ENCODE peak calls at places on chromosomes 13 and 19, in six cellular contexts. A is fibroblast of mammary gland, N is astrocyte of the cerebellum, P is left ventricle myocardium inferior, Y is bronchial epithelial cell, Q is NB4. Z is an unnamed sample.

GRCh38 chr19:19040417-19040816 is 7.0 kb downstream of the ARMC6 start:
- DNase-seq in A (peak), N (peak), P (peak), Y (peak), Q (no peak), Z (no peak)

GRCh38 chr19:37905936-37906867 is at the start of gene WDR87:
- DNase-seq in A (no peak), N (no peak), P (no peak), Y (peak), Q (peak), Z (no peak)

GRCh38 chr13:55661505-55661904 is 1479.2 kb upstream of the PRR20A start:
- DNase-seq in A (no peak), N (no peak), P (no peak), Y (no peak), Q (no peak), Z (no peak)

GRCh38 chr13:112981361-112981905 is 12.4 kb downstream of the MCF2L start:
- DNase-seq in A (no peak), N (no peak), P (no peak), Y (no peak), Q (no peak), Z (no peak)

GRCh38 chr13:26379831-26380230 is 125.9 kb downstream of the CDK8 start:
- DNase-seq in A (no peak), N (no peak), P (no peak), Y (no peak), Q (no peak), Z (no peak)

GRCh38 chr19:7899751-7900352 is 3.8 kb upstream of the MAP2K7 start:
- DNase-seq in A (no peak), N (no peak), P (no peak), Y (no peak), Q (no peak), Z (no peak)

GRCh38 chr19:58386576-58387337 is at the start of gene RPS5:
- DNase-seq in A (peak), N (peak), P (peak), Y (peak), Q (peak), Z (peak)

GRCh38 chr13:53683608-53684007 is 655.0 kb downstream of the OLFM4 start:
- DNase-seq in A (no peak), N (no peak), P (no peak), Y (no peak), Q (no peak), Z (no peak)

GRCh38 chr13:32911506-32911905 is 104.7 kb upstream of the KL start:
- DNase-seq in A (peak), N (no peak), P (no peak), Y (peak), Q (peak), Z (peak)

GRCh38 chr13:29993716-29994488 is 143.5 kb upstream of the UBL3 start:
- DNase-seq in A (peak), N (no peak), P (no peak), Y (peak), Q (no peak), Z (no peak)

GRCh38 chr19:12482505-12482886 is 2.1 kb downstream of the ZNF709 start:
- DNase-seq in A (no peak), N (no peak), P (no peak), Y (no peak), Q (peak), Z (no peak)

GRCh38 chr13:110444226-110444653 is 117.3 kb downstream of the RAB20 start:
- DNase-seq in A (peak), N (no peak), P (peak), Y (peak), Q (peak), Z (no peak)

GRCh38 chr13:113950451-113951245 is 23.2 kb downstream of the C13orf46 start:
- DNase-seq in A (no peak), N (no peak), P (no peak), Y (no peak), Q (no peak), Z (no peak)

GRCh38 chr19:51695088-51695487 is 2.0 kb downstream of the SPACA6 start:
- DNase-seq in A (no peak), N (no peak), P (no peak), Y (no peak), Q (no peak), Z (no peak)

GRCh38 chr19:18264956-18265610 is 9.2 kb downstream of the IQCN start:
- DNase-seq in A (no peak), N (no peak), P (no peak), Y (no peak), Q (no peak), Z (no peak)

GRCh38 chr13:39364797-39365468 is 238.1 kb downstream of the LHFPL6 start:
- DNase-seq in A (peak), N (no peak), P (no peak), Y (peak), Q (no peak), Z (no peak)

GRCh38 chr13:24670927-24671326 is 9.3 kb upstream of the ATP12A start:
- DNase-seq in A (no peak), N (no peak), P (no peak), Y (no peak), Q (peak), Z (no peak)

GRCh38 chr13:106155411-106155810 is 380.1 kb downstream of the EFNB2 start:
- DNase-seq in A (peak), N (no peak), P (no peak), Y (peak), Q (no peak), Z (peak)

GRCh38 chr13:113506025-113506685 is 15.6 kb upstream of the DCUN1D2 start:
- DNase-seq in A (peak), N (no peak), P (no peak), Y (no peak), Q (peak), Z (no peak)

GRCh38 chr13:112250788-112251445 is 125.2 kb upstream of the SPACA7 start:
- DNase-seq in A (no peak), N (no peak), P (no peak), Y (no peak), Q (no peak), Z (no peak)

GRCh38 chr13:51456510-51456909 is 3.7 kb upstream of the INTS6 start:
- DNase-seq in A (no peak), N (no peak), P (no peak), Y (no peak), Q (no peak), Z (no peak)

GRCh38 chr13:110380359-110381028 is 73.4 kb downstream of the COL4A2 start:
- DNase-seq in A (peak), N (no peak), P (no peak), Y (peak), Q (no peak), Z (no peak)

GRCh38 chr13:63435668-63436275 is 2020.1 kb upstream of the PCDH20 start:
- DNase-seq in A (peak), N (peak), P (no peak), Y (peak), Q (peak), Z (peak)

GRCh38 chr19:17526922-17527321 is 15.5 kb downstream of the PGLS start:
- DNase-seq in A (no peak), N (no peak), P (no peak), Y (no peak), Q (no peak), Z (no peak)

GRCh38 chr19:51317968-51318367 is 6.5 kb downstream of the IGLON5 start:
- DNase-seq in A (no peak), N (no peak), P (no peak), Y (no peak), Q (no peak), Z (no peak)

GRCh38 chr13:38582133-38582532 is 104.7 kb upstream of the FREM2 start:
- DNase-seq in A (peak), N (peak), P (no peak), Y (peak), Q (peak), Z (no peak)

GRCh38 chr19:5693195-5694166 is 3.4 kb downstream of the RPL36 start:
- DNase-seq in A (no peak), N (no peak), P (no peak), Y (no peak), Q (peak), Z (no peak)

GRCh38 chr13:33785384-33785783 is 32.6 kb upstream of the RFC3 start:
- DNase-seq in A (no peak), N (no peak), P (no peak), Y (no peak), Q (peak), Z (no peak)

GRCh38 chr13:113658836-113659235 is 838 bp upstream of the ATP4B start:
- DNase-seq in A (no peak), N (no peak), P (peak), Y (no peak), Q (no peak), Z (no peak)

GRCh38 chr13:44364601-44365000 is 9.0 kb upstream of the SERP2 start:
- DNase-seq in A (peak), N (no peak), P (no peak), Y (peak), Q (no peak), Z (peak)

GRCh38 chr13:79395881-79396280 is 10.2 kb downstream of the RBM26 start:
- DNase-seq in A (no peak), N (no peak), P (no peak), Y (no peak), Q (peak), Z (no peak)
- TF ChIP-seq CTCF in A (no peak), N (no peak), P (no peak), Y (no peak), Q (no peak), Z (no peak)

GRCh38 chr19:55643003-55643732 is at the start of gene ZNF581:
- DNase-seq in A (peak), N (peak), P (peak), Y (peak), Q (peak), Z (no peak)

GRCh38 chr19:55645512-55645881 is 2.0 kb downstream of the ZNF581 start:
- DNase-seq in A (no peak), N (no peak), P (no peak), Y (no peak), Q (no peak), Z (no peak)

GRCh38 chr19:55643733-55644116 is 276 bp downstream of the ZNF581 start:
- DNase-seq in A (no peak), N (no peak), P (no peak), Y (no peak), Q (no peak), Z (no peak)

GRCh38 chr19:55644191-55644833 is 863 bp downstream of the ZNF581 start:
- DNase-seq in A (no peak), N (no peak), P (no peak), Y (no peak), Q (no peak), Z (no peak)

GRCh38 chr19:55644842-55645511 is 1.5 kb downstream of the ZNF581 start:
- DNase-seq in A (no peak), N (no peak), P (no peak), Y (no peak), Q (no peak), Z (no peak)
- H3K4me3 ChIP-seq in A (peak), N (peak), P (peak), Y (no peak), Q (peak), Z (peak)

DNA sequence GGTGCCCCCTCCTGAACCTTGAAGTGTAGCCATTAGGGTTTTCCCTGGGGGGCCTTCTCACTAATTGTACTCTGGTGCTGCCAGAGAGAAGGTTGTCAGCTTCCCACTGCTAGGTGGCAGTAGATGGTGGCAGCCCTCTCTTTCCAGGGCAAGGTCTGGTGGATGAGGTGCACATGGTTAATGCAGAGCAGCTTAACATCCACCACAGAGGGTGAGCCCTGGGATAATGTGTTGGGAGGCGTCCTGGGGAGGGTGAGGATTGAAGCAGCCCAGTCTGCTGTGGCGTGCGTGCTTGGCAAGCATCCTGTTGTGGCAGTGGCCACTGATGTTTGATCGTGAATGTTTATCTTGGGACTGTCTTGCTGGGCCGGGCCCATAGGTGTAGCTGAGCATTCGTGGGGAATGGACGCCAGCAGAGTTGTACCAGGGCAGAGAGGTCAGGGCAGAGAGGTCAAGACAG is 5.8 kb downstream of the EGLN2 start:
- DNase-seq in A (no peak), N (no peak), P (no peak), Y (no peak), Q (no peak), Z (no peak)
- TF ChIP-seq CTCF in A (no peak), N (peak), P (peak), Y (peak), Q (no peak), Z (peak)

GRCh38 chr19:56091751-56092546 is 29.1 kb downstream of the ZNF787 start:
- DNase-seq in A (no peak), N (no peak), P (no peak), Y (no peak), Q (peak), Z (no peak)
- H3K4me3 ChIP-seq in A (no peak), N (no peak), P (peak), Y (no peak), Q (no peak), Z (no peak)

GRCh38 chr19:33998739-33999345 is 173.5 kb upstream of the LSM14A start:
- DNase-seq in A (peak), N (no peak), P (no peak), Y (peak), Q (peak), Z (no peak)
- TF ChIP-seq CTCF in A (peak), N (no peak), P (peak), Y (no peak), Q (no peak), Z (peak)

GRCh38 chr19:56823417-56823816 is 17.1 kb downstream of the PEG3 start:
- DNase-seq in A (no peak), N (no peak), P (no peak), Y (no peak), Q (no peak), Z (no peak)
- H3K4me3 ChIP-seq in A (no peak), N (no peak), P (no peak), Y (no peak), Q (no peak), Z (no peak)

GRCh38 chr13:31794452-31794851 is 55.1 kb downstream of the RXFP2 start:
- DNase-seq in A (peak), N (no peak), P (no peak), Y (no peak), Q (no peak), Z (no peak)

GRCh38 chr13:31801088-31801487 is 61.8 kb downstream of the RXFP2 start:
- DNase-seq in A (no peak), N (no peak), P (no peak), Y (no peak), Q (no peak), Z (no peak)

GRCh38 chr13:31798189-31798588 is 58.9 kb downstream of the RXFP2 start:
- DNase-seq in A (no peak), N (no peak), P (no peak), Y (no peak), Q (no peak), Z (no peak)

GRCh38 chr13:31793246-31793645 is 53.9 kb downstream of the RXFP2 start:
- DNase-seq in A (peak), N (no peak), P (no peak), Y (no peak), Q (no peak), Z (no peak)

DNA sequence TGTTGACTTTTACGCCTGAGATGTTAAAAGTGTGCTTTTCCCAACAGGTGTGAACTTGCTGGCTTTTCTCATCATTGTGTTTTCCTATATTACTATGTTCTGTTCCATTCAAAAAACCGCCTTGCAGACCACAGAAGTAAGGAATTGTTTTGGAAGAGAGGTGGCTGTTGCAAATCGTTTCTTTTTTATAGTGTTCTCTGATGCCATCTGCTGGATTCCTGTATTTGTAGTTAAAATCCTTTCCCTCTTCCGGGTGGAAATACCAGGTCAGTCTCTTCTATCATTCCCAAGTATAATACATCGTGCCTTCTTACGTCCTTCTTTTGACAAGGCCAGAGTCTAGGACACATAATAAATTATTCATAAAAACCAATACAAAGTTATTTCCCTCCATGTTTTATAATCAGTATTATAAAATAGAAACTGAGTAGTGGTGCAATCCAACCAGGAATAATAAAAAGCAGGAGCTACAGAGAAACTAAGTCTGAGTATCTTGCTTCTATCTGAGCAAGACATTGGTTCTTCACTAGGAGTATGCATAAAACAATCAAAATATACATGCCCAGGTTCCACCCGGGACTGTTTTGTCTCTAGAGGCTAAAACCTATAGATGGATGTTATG is 57.9 kb downstream of the RXFP2 start:
- DNase-seq in A (peak), N (peak), P (no peak), Y (peak), Q (peak), Z (no peak)
- TF ChIP-seq CTCF in A (peak), N (peak), P (peak), Y (peak), Q (peak), Z (peak)

GRCh38 chr13:41005709-41006108 is 13.4 kb downstream of the ELF1 start:
- DNase-seq in A (no peak), N (no peak), P (no peak), Y (no peak), Q (no peak), Z (no peak)
- H3K4me3 ChIP-seq in A (no peak), N (no peak), P (no peak), Y (no peak), Q (peak), Z (no peak)

GRCh38 chr13:86974995-86975328 is 696.2 kb upstream of the SLITRK5 start:
- DNase-seq in A (no peak), N (no peak), P (no peak), Y (no peak), Q (peak), Z (no peak)
- TF ChIP-seq CTCF in A (no peak), N (peak), P (no peak), Y (no peak), Q (peak), Z (peak)

GRCh38 chr19:1513492-1514294 is 874 bp upstream of the ADAMTSL5 start:
- DNase-seq in A (peak), N (no peak), P (peak), Y (peak), Q (peak), Z (no peak)
- H3K4me3 ChIP-seq in A (peak), N (peak), P (peak), Y (peak), Q (no peak), Z (peak)